ENCODE peak calls at places on chromosomes 13 and 19, in nine cellular contexts. One of them, this sample, is unnamed.
A peak's percentile ranks its signal among the peaks of the same experiment; 100 is the strongest.

GRCh38 chr13:50412046-50412617 is 396.9 kb downstream of the KCNRG start:
- DNase-seq in neural progenitor cell: no peak
- DNase-seq in heart right ventricle: no peak
- DNase-seq in endothelial cell of umbilical vein: no peak
- DNase-seq in tibial artery: no peak
- DNase-seq in kidney: no peak
- DNase-seq in fibroblast of lung: peak; percentile 50
- DNase-seq in tibial nerve: no peak
- DNase-seq in foreskin keratinocyte: no peak
- DNase-seq in this sample: no peak

GRCh38 chr19:35908010-35908441 is at the start of gene TYROBP:
- DNase-seq in neural progenitor cell: no peak
- DNase-seq in heart right ventricle: peak; percentile 33
- DNase-seq in endothelial cell of umbilical vein: no peak
- DNase-seq in tibial artery: no peak
- DNase-seq in kidney: peak; percentile 74
- DNase-seq in fibroblast of lung: no peak
- DNase-seq in tibial nerve: peak; percentile 26
- DNase-seq in foreskin keratinocyte: no peak
- DNase-seq in this sample: no peak

GRCh38 chr13:112842343-112842856 is 126.6 kb upstream of the MCF2L start:
- DNase-seq in neural progenitor cell: peak; percentile 71
- DNase-seq in heart right ventricle: peak; percentile 61
- DNase-seq in endothelial cell of umbilical vein: peak; percentile 55
- DNase-seq in tibial artery: peak; percentile 80
- DNase-seq in kidney: no peak
- DNase-seq in fibroblast of lung: no peak
- DNase-seq in tibial nerve: peak; percentile 31
- DNase-seq in foreskin keratinocyte: no peak
- DNase-seq in this sample: no peak

GRCh38 chr13:43360196-43360595 is 336.8 kb downstream of the DNAJC15 start:
- DNase-seq in neural progenitor cell: no peak
- DNase-seq in heart right ventricle: no peak
- DNase-seq in endothelial cell of umbilical vein: no peak
- DNase-seq in tibial artery: no peak
- DNase-seq in kidney: no peak
- DNase-seq in fibroblast of lung: no peak
- DNase-seq in tibial nerve: no peak
- DNase-seq in foreskin keratinocyte: no peak
- DNase-seq in this sample: no peak

GRCh38 chr19:13033819-13034611 is 38.7 kb downstream of the NFIX start:
- DNase-seq in neural progenitor cell: peak; percentile 69
- DNase-seq in heart right ventricle: peak; percentile 85
- DNase-seq in endothelial cell of umbilical vein: no peak
- DNase-seq in tibial artery: peak; percentile 90
- DNase-seq in kidney: no peak
- DNase-seq in fibroblast of lung: peak; percentile 59
- DNase-seq in tibial nerve: peak; percentile 68
- DNase-seq in foreskin keratinocyte: no peak
- DNase-seq in this sample: peak; percentile 68

GRCh38 chr19:47109541-47110375 is 3.8 kb downstream of the ZC3H4 start:
- DNase-seq in neural progenitor cell: no peak
- DNase-seq in heart right ventricle: no peak
- DNase-seq in endothelial cell of umbilical vein: peak; percentile 89
- DNase-seq in tibial artery: no peak
- DNase-seq in kidney: no peak
- DNase-seq in fibroblast of lung: peak; percentile 61
- DNase-seq in tibial nerve: no peak
- DNase-seq in foreskin keratinocyte: no peak
- DNase-seq in this sample: peak; percentile 50

GRCh38 chr19:40424637-40425449 is 949 bp downstream of the SERTAD1 start:
- DNase-seq in neural progenitor cell: peak; percentile 50
- DNase-seq in heart right ventricle: no peak
- DNase-seq in endothelial cell of umbilical vein: peak; percentile 32
- DNase-seq in tibial artery: no peak
- DNase-seq in kidney: no peak
- DNase-seq in fibroblast of lung: peak; percentile 29
- DNase-seq in tibial nerve: no peak
- DNase-seq in foreskin keratinocyte: no peak
- DNase-seq in this sample: no peak

GRCh38 chr19:11781295-11782057 is 14.7 kb downstream of the ZNF441 start:
- DNase-seq in neural progenitor cell: no peak
- DNase-seq in heart right ventricle: no peak
- DNase-seq in endothelial cell of umbilical vein: no peak
- DNase-seq in tibial artery: no peak
- DNase-seq in kidney: no peak
- DNase-seq in fibroblast of lung: peak; percentile 23
- DNase-seq in tibial nerve: no peak
- DNase-seq in foreskin keratinocyte: no peak
- DNase-seq in this sample: no peak

GRCh38 chr19:49803529-49803856 is 9.6 kb downstream of the FUZ start:
- DNase-seq in neural progenitor cell: no peak
- DNase-seq in heart right ventricle: no peak
- DNase-seq in endothelial cell of umbilical vein: no peak
- DNase-seq in tibial artery: no peak
- DNase-seq in kidney: no peak
- DNase-seq in fibroblast of lung: no peak
- DNase-seq in tibial nerve: no peak
- DNase-seq in foreskin keratinocyte: no peak
- DNase-seq in this sample: no peak

GRCh38 chr19:49800771-49801170 is 12.3 kb downstream of the FUZ start:
- DNase-seq in neural progenitor cell: no peak
- DNase-seq in heart right ventricle: no peak
- DNase-seq in endothelial cell of umbilical vein: no peak
- DNase-seq in tibial artery: no peak
- DNase-seq in kidney: peak; percentile 68
- DNase-seq in fibroblast of lung: no peak
- DNase-seq in tibial nerve: no peak
- DNase-seq in foreskin keratinocyte: no peak
- DNase-seq in this sample: no peak

GRCh38 chr19:49802836-49803528 is 10.1 kb downstream of the FUZ start:
- DNase-seq in neural progenitor cell: no peak
- DNase-seq in heart right ventricle: no peak
- DNase-seq in endothelial cell of umbilical vein: no peak
- DNase-seq in tibial artery: no peak
- DNase-seq in kidney: peak; percentile 75
- DNase-seq in fibroblast of lung: no peak
- DNase-seq in tibial nerve: no peak
- DNase-seq in foreskin keratinocyte: no peak
- DNase-seq in this sample: no peak

GRCh38 chr19:49801401-49801888 is 11.6 kb downstream of the FUZ start:
- DNase-seq in neural progenitor cell: no peak
- DNase-seq in heart right ventricle: no peak
- DNase-seq in endothelial cell of umbilical vein: no peak
- DNase-seq in tibial artery: no peak
- DNase-seq in kidney: peak; percentile 77
- DNase-seq in fibroblast of lung: no peak
- DNase-seq in tibial nerve: no peak
- DNase-seq in foreskin keratinocyte: no peak
- DNase-seq in this sample: no peak

DNA sequence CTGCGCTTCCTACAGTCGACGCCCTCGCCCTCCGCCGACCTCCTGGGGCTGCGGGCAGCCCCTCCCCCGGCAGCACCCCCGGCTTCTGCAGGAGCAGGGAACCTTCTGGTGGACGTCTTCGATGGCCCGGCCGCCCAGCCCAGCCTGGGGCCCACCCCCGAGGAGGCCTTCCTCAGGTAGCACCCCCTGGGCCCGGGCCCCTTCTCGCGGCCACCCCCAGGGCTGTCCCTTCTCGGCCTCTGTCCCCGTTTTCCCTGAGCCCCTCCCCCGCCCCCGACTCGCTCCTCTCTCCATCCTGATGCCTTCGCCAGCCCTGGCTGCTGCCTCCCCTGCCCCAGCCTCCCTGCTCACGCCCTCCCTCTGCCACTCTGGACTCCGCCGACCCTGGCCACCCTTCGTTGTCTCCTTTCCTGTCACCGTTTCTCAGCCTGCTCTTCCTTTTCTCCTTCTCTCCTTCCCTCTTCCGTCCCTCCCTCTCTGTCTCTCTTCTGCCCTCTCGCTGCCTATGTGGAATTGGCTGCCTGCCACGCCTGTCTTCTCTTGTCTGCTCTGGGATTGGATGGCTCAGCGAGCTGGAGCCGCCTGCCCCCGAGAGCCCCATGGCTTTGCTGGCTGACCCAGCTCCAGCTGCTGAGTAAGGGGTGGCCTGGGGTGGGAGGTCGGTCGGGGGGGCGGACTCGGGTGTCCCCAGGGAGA is 11.0 kb downstream of the FUZ start:
- DNase-seq in neural progenitor cell: peak; percentile 84
- DNase-seq in heart right ventricle: peak; percentile 93
- DNase-seq in endothelial cell of umbilical vein: peak; percentile 80
- DNase-seq in tibial artery: peak; percentile 94
- DNase-seq in kidney: peak; percentile 96
- DNase-seq in fibroblast of lung: peak; percentile 89
- DNase-seq in tibial nerve: peak; percentile 99
- DNase-seq in foreskin keratinocyte: no peak
- DNase-seq in this sample: no peak
- TF ChIP-seq CTCF in neural progenitor cell: peak; percentile 11
- TF ChIP-seq CTCF in heart right ventricle: no peak
- TF ChIP-seq CTCF in endothelial cell of umbilical vein: no peak
- TF ChIP-seq CTCF in tibial artery: peak; percentile 18
- TF ChIP-seq CTCF in kidney: peak; percentile 17
- TF ChIP-seq CTCF in fibroblast of lung: peak; percentile 63
- TF ChIP-seq CTCF in tibial nerve: peak; percentile 42
- TF ChIP-seq CTCF in foreskin keratinocyte: peak; percentile 40
- TF ChIP-seq CTCF in this sample: no peak

DNA sequence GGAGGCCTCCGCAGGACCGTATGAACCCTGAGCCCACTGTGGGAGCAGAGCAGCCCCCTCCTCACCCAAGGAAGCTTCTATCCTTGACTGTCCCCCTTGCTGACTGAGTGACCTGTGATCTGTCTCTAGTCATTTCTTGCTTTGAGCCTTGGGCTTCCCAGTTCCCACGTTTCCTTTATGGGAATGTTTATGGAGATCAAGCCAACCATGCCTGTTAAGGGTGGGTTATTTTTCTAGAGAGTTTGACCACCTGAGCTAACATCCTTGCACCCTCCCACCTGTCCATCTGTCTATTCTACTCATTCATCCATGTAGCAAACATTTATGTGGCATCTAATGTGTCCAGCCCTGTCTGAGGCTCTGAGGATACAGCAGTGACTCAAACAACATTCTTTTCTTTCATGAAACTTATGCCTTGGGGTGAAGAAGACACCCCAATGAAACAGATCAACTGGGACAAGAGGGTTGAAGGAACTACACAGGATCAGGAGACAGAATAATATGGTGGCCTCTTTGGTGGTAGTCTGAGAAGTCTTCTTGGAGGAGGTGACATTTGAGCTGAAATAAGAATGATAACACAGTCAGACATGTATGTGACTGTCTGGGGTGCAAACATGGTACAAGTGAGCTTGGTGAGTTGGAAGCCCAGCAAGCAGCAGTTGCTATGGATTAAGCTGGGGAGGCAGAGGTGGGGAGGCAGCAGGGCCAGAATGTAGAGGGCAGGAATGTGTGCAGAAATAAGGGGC is 30.5 kb downstream of the CERS4 start:
- DNase-seq in neural progenitor cell: no peak
- DNase-seq in heart right ventricle: no peak
- DNase-seq in endothelial cell of umbilical vein: no peak
- DNase-seq in tibial artery: no peak
- DNase-seq in kidney: no peak
- DNase-seq in fibroblast of lung: no peak
- DNase-seq in tibial nerve: no peak
- DNase-seq in foreskin keratinocyte: no peak
- DNase-seq in this sample: no peak
- H3K4me1 ChIP-seq in neural progenitor cell: peaks cover 25% of the 10 kb centered on the region
- H3K4me1 ChIP-seq in heart right ventricle: peaks cover 31% of the 10 kb centered on the region
- H3K4me1 ChIP-seq in endothelial cell of umbilical vein: no peaks in the 10 kb centered on the region
- H3K4me1 ChIP-seq in tibial artery: no peaks in the 10 kb centered on the region
- H3K4me1 ChIP-seq in kidney: peaks cover 14% of the 10 kb centered on the region
- H3K4me1 ChIP-seq in fibroblast of lung: peaks cover 7% of the 10 kb centered on the region
- H3K4me1 ChIP-seq in tibial nerve: no peaks in the 10 kb centered on the region
- H3K4me1 ChIP-seq in foreskin keratinocyte: peaks cover 4% of the 10 kb centered on the region
- H3K4me1 ChIP-seq in this sample: peaks cover 24% of the 10 kb centered on the region

GRCh38 chr19:16068696-16069259 is 7.5 kb upstream of the TPM4 start:
- DNase-seq in neural progenitor cell: no peak
- DNase-seq in heart right ventricle: no peak
- DNase-seq in endothelial cell of umbilical vein: peak; percentile 42
- DNase-seq in tibial artery: peak; percentile 62
- DNase-seq in kidney: no peak
- DNase-seq in fibroblast of lung: no peak
- DNase-seq in tibial nerve: no peak
- DNase-seq in foreskin keratinocyte: no peak
- DNase-seq in this sample: peak; percentile 35

GRCh38 chr19:16064209-16064889 is 11.9 kb upstream of the TPM4 start:
- DNase-seq in neural progenitor cell: no peak
- DNase-seq in heart right ventricle: no peak
- DNase-seq in endothelial cell of umbilical vein: no peak
- DNase-seq in tibial artery: no peak
- DNase-seq in kidney: no peak
- DNase-seq in fibroblast of lung: no peak
- DNase-seq in tibial nerve: no peak
- DNase-seq in foreskin keratinocyte: no peak
- DNase-seq in this sample: no peak

GRCh38 chr19:16067205-16067938 is 8.9 kb upstream of the TPM4 start:
- DNase-seq in neural progenitor cell: no peak
- DNase-seq in heart right ventricle: peak; percentile 42
- DNase-seq in endothelial cell of umbilical vein: peak; percentile 50
- DNase-seq in tibial artery: peak; percentile 96
- DNase-seq in kidney: peak; percentile 80
- DNase-seq in fibroblast of lung: peak; percentile 96
- DNase-seq in tibial nerve: no peak
- DNase-seq in foreskin keratinocyte: no peak
- DNase-seq in this sample: peak; percentile 89

GRCh38 chr19:16069813-16070365 is 6.4 kb upstream of the TPM4 start:
- DNase-seq in neural progenitor cell: no peak
- DNase-seq in heart right ventricle: no peak
- DNase-seq in endothelial cell of umbilical vein: no peak
- DNase-seq in tibial artery: peak; percentile 65
- DNase-seq in kidney: no peak
- DNase-seq in fibroblast of lung: no peak
- DNase-seq in tibial nerve: no peak
- DNase-seq in foreskin keratinocyte: no peak
- DNase-seq in this sample: peak; percentile 37

GRCh38 chr19:16066611-16067104 is 9.6 kb upstream of the TPM4 start:
- DNase-seq in neural progenitor cell: no peak
- DNase-seq in heart right ventricle: peak; percentile 34
- DNase-seq in endothelial cell of umbilical vein: peak; percentile 86
- DNase-seq in tibial artery: peak; percentile 74
- DNase-seq in kidney: no peak
- DNase-seq in fibroblast of lung: peak; percentile 77
- DNase-seq in tibial nerve: no peak
- DNase-seq in foreskin keratinocyte: no peak
- DNase-seq in this sample: peak; percentile 62
- TF ChIP-seq CTCF in neural progenitor cell: no peak
- TF ChIP-seq CTCF in heart right ventricle: peak; percentile 23
- TF ChIP-seq CTCF in endothelial cell of umbilical vein: peak; percentile 14
- TF ChIP-seq CTCF in tibial artery: peak; percentile 25
- TF ChIP-seq CTCF in kidney: peak; percentile 23
- TF ChIP-seq CTCF in fibroblast of lung: peak; percentile 14
- TF ChIP-seq CTCF in tibial nerve: no peak
- TF ChIP-seq CTCF in foreskin keratinocyte: peak; percentile 57
- TF ChIP-seq CTCF in this sample: peak; percentile 33

DNA sequence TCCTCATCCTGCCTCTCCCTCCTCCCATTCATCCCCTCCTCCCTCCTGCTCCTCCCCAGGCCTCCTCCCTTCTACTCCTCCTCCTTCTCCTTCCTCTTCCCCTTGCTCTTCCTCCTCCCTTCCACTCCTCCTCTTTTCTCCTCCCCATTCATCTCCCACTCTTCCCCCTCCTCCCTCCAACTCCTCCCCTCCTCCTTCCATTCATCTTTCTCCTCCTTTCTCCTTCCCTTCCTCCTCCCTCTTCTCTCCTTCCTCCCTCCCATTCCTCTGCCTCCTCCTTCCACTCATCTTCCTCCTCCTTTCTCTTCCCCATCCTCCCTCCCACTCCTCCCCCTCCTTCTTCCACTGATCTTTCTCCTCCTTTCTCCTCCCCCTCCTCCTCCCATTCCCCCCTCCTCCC is 27.9 kb downstream of the NCAN start:
- DNase-seq in neural progenitor cell: no peak
- DNase-seq in heart right ventricle: no peak
- DNase-seq in endothelial cell of umbilical vein: no peak
- DNase-seq in tibial artery: no peak
- DNase-seq in kidney: no peak
- DNase-seq in fibroblast of lung: no peak
- DNase-seq in tibial nerve: no peak
- DNase-seq in foreskin keratinocyte: no peak
- DNase-seq in this sample: no peak
- H3K4me1 ChIP-seq in neural progenitor cell: no peaks in the 10 kb centered on the region
- H3K4me1 ChIP-seq in heart right ventricle: no peaks in the 10 kb centered on the region
- H3K4me1 ChIP-seq in endothelial cell of umbilical vein: no peaks in the 10 kb centered on the region
- H3K4me1 ChIP-seq in tibial artery: no peaks in the 10 kb centered on the region
- H3K4me1 ChIP-seq in kidney: no peaks in the 10 kb centered on the region
- H3K4me1 ChIP-seq in fibroblast of lung: no peaks in the 10 kb centered on the region
- H3K4me1 ChIP-seq in tibial nerve: no peaks in the 10 kb centered on the region
- H3K4me1 ChIP-seq in foreskin keratinocyte: no peaks in the 10 kb centered on the region
- H3K4me1 ChIP-seq in this sample: no peaks in the 10 kb centered on the region

This sample was measured in mammary epithelial cell.